ENCODE peak calls at places on chromosomes 3 and 15, in six cellular contexts. D is fibroblast of pulmonary artery; O is HCT116; M is adrenal gland; I is CD8-positive, alpha-beta T cell; T is RWPE1. P is an unnamed sample.

GRCh38 chr3:135788978-135789377 is 176.6 kb upstream of the PPP2R3A start:
- DNase-seq in T (no peak), D (no peak), I (no peak), M (no peak), O (no peak), P (no peak)

GRCh38 chr3:23202921-23203650 is at the start of gene UBE2E2:
- DNase-seq in T (peak; percentile 71), I (peak; percentile 71), D (peak; percentile 68), M (peak; percentile 60), O (no peak), P (peak; percentile 75)

GRCh38 chr3:59769132-59769531 is 719.3 kb upstream of the CFAP20DC start:
- DNase-seq in I (no peak), T (no peak), D (no peak), O (no peak), M (no peak), P (no peak)

GRCh38 chr15:90882781-90883525 is 1.4 kb upstream of the FES start:
- DNase-seq in I (no peak), T (no peak), O (no peak), M (no peak), D (no peak), P (no peak)

GRCh38 chr3:30659270-30660127 is 53.1 kb downstream of the TGFBR2 start:
- DNase-seq in I (no peak), D (peak; percentile 91), O (peak; percentile 84), T (peak; percentile 66), M (no peak), P (peak; percentile 42)

GRCh38 chr3:24683511-24684384 is 189.1 kb upstream of the THRB start:
- DNase-seq in M (peak; percentile 22), D (peak; percentile 82), T (peak; percentile 34), O (peak; percentile 28), I (no peak), P (peak; percentile 35)

GRCh38 chr3:34005886-34006285 is 207.5 kb downstream of the PDCD6IP start:
- DNase-seq in D (peak; percentile 31), M (no peak), T (no peak), O (no peak), I (no peak), P (no peak)

GRCh38 chr15:41919954-41920538 is 26.2 kb upstream of the SPTBN5 start:
- DNase-seq in O (no peak), D (peak; percentile 69), T (no peak), I (no peak), M (peak; percentile 37), P (no peak)

GRCh38 chr15:74291101-74292071 is 55.3 kb downstream of the CCDC33 start:
- DNase-seq in M (peak; percentile 77), O (peak; percentile 13), D (peak; percentile 89), I (peak; percentile 78), T (peak; percentile 87), P (peak; percentile 89)

GRCh38 chr3:157274644-157275137 is 114.7 kb upstream of the CCNL1 start:
- DNase-seq in M (no peak), I (no peak), D (peak; percentile 58), T (peak; percentile 9), O (no peak), P (no peak)

GRCh38 chr3:42503957-42504333 is 1.5 kb downstream of the VIPR1 start:
- DNase-seq in M (no peak), I (peak; percentile 44), D (no peak), O (no peak), T (no peak), P (no peak)

GRCh38 chr3:45486926-45487325 is 98.5 kb downstream of the LARS2 start:
- DNase-seq in D (no peak), T (no peak), M (no peak), I (no peak), O (no peak), P (no peak)

GRCh38 chr3:134473868-134474546 is 11.8 kb downstream of the ANAPC13 start:
- DNase-seq in M (peak; percentile 66), I (peak; percentile 81), O (peak; percentile 51), D (peak; percentile 82), T (peak; percentile 58), P (peak; percentile 94)

GRCh38 chr3:158465074-158465473 is 105.9 kb upstream of the MLF1 start:
- DNase-seq in I (no peak), D (no peak), O (no peak), M (no peak), T (no peak), P (peak; percentile 8)

GRCh38 chr3:141663993-141664392 is 74.1 kb upstream of the RNF7 start:
- DNase-seq in M (peak; percentile 64), T (no peak), O (no peak), I (no peak), D (peak; percentile 38), P (no peak)

GRCh38 chr3:161038725-161039124 is 66.4 kb downstream of the B3GALNT1 start:
- DNase-seq in M (no peak), I (no peak), O (no peak), T (no peak), D (peak; percentile 52), P (no peak)

GRCh38 chr3:114428173-114428606 is 134.4 kb downstream of the TIGIT start:
- DNase-seq in I (no peak), D (no peak), T (no peak), M (no peak), O (no peak), P (no peak)

GRCh38 chr15:70262591-70263274 is 165.0 kb upstream of the TLE3 start:
- DNase-seq in M (no peak), I (no peak), D (no peak), O (no peak), T (no peak), P (no peak)

GRCh38 chr3:153348457-153349137 is 186.6 kb downstream of the RAP2B start:
- DNase-seq in M (no peak), O (no peak), T (no peak), D (no peak), I (no peak), P (no peak)

GRCh38 chr3:46469680-46470357 is 5.1 kb upstream of the LTF start:
- DNase-seq in T (no peak), M (no peak), D (peak; percentile 14), I (no peak), O (no peak), P (no peak)

GRCh38 chr15:70892912-70893560 is 410 bp downstream of the LRRC49 start:
- DNase-seq in M (peak; percentile 29), D (peak; percentile 84), I (no peak), T (peak; percentile 49), O (no peak), P (peak; percentile 34)

GRCh38 chr3:46541856-46542255 is 24.2 kb downstream of the LRRC2 start:
- DNase-seq in M (no peak), T (no peak), I (no peak), D (no peak), O (no peak), P (no peak)

GRCh38 chr15:73626072-73626471 is 7.1 kb downstream of the NPTN start:
- DNase-seq in M (no peak), D (no peak), T (no peak), I (no peak), O (no peak), P (no peak)

GRCh38 chr15:90099868-90100854 is 2.1 kb downstream of the IDH2 start:
- DNase-seq in T (peak; percentile 32), D (peak; percentile 58), I (no peak), O (no peak), M (no peak), P (no peak)

GRCh38 chr15:54150255-54150654 is 172.0 kb downstream of the UNC13C start:
- DNase-seq in O (no peak), M (no peak), I (no peak), T (no peak), D (peak; percentile 73), P (no peak)

GRCh38 chr3:48565591-48566400 is 2.2 kb upstream of the UCN2 start:
- DNase-seq in D (peak; percentile 64), I (no peak), M (no peak), O (peak; percentile 21), T (peak; percentile 75), P (peak; percentile 13)

DNA sequence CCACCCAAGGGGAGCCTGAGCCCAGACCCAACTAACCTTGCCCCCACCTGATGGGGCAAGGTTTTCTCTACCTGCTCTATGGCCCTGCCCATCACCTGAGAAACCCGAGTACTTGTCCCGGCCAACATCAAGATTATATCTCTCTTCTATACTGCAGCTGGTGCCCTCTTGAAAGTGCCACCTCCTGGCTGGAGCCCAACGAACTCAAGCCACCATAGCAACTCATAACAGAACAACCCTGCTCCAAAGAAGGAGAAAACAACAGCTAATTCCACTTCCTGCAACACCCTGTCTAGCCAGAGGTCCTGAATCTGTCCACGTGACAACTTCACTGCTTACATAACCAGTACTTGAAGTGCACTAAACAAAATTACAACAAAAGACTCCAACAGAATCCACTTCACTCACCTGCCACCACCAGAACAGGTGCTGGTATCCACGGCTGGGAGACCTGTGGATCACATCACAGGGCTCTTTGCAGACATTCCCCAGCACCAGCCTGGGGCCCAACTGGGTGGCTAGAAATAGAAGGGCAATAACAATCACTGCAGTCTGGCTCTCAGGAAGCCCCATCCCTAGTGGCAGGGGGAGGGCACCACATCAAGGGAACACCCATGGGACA is 49.2 kb downstream of the PIERCE2 start:
- DNase-seq in M (no peak), D (no peak), T (no peak), O (no peak), I (no peak), P (no peak)
- TF ChIP-seq CTCF in M (no peak), D (no peak), T (no peak), O (no peak), I (no peak), P (no peak)

GRCh38 chr3:36942632-36943248 is 2.1 kb downstream of the TRANK1 start:
- DNase-seq in O (no peak), T (no peak), M (no peak), D (no peak), I (no peak), P (no peak)

GRCh38 chr3:36945326-36945980 is 599 bp upstream of the TRANK1 start:
- DNase-seq in O (no peak), T (no peak), I (no peak), M (no peak), D (no peak), P (no peak)

GRCh38 chr3:36944641-36945270 is at the start of gene TRANK1:
- DNase-seq in T (peak; percentile 11), O (no peak), D (peak; percentile 73), I (peak; percentile 83), M (peak; percentile 61), P (peak; percentile 15)

GRCh38 chr3:36943601-36944000 is 1.3 kb downstream of the TRANK1 start:
- DNase-seq in I (no peak), M (no peak), D (no peak), O (no peak), T (no peak), P (no peak)

GRCh38 chr3:36944012-36944640 is 728 bp downstream of the TRANK1 start:
- DNase-seq in I (peak; percentile 66), O (no peak), T (peak; percentile 40), D (peak; percentile 68), M (peak; percentile 44), P (peak; percentile 32)
- TF ChIP-seq CTCF in I (no peak), O (no peak), T (no peak), D (peak; percentile 2), M (no peak), P (no peak)

DNA sequence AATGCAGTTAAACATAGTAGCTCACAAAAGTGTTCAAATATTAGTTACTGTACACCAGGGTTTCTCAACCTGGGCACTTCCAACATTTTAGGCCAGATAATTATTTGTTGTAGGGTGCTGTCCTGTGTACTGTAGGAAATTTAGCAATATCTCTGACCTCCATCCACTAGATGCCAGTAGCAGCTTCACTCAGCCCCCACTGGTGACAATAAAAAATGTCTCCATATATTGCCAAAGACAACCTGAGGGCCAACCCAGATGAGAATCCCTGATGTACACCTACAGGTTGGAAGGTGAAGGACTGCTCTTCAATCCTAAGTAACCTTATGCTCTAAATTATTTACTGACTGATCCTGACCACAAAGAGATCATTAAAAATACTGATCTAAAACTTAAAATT is 32.4 kb downstream of the DCUN1D1 start:
- DNase-seq in D (no peak), T (no peak), O (peak; percentile 13), M (no peak), I (no peak), P (peak; percentile 15)
- TF ChIP-seq CTCF in D (no peak), T (no peak), O (peak; percentile 56), M (no peak), I (no peak), P (no peak)

GRCh38 chr3:169966086-169966950 is at the start of gene SEC62:
- DNase-seq in O (peak; percentile 73), T (peak; percentile 92), M (peak; percentile 91), I (peak; percentile 96), D (peak; percentile 93), P (peak; percentile 99)
- TF ChIP-seq CTCF in O (peak; percentile 26), T (peak; percentile 23), M (peak; percentile 26), I (no peak), D (peak; percentile 34), P (peak; percentile 64)